ENCODE peak calls at places on chromosomes 11 and 22, in eight cellular contexts. G, K, M, L, Z, A, W and R are unnamed samples.

GRCh38 chr22:24482586-24482985 is 12.5 kb upstream of the UPB1 start:
- DNase-seq in G (no peak), K (no peak), M (no peak), L (no peak), Z (no peak), A (peak; percentile 56), W (no peak), R (no peak)

GRCh38 chr22:25930710-25931353 is 188.8 kb downstream of the MYO18B start:
- DNase-seq in G (no peak), K (no peak), M (no peak), L (no peak), Z (no peak), A (no peak), W (no peak), R (no peak)

GRCh38 chr11:132590554-132590953 is 941.7 kb downstream of the OPCML start:
- DNase-seq in G (no peak), K (no peak), M (no peak), L (no peak), Z (no peak), A (no peak), W (no peak), R (no peak)

GRCh38 chr11:133860151-133860550 is 14.8 kb upstream of the SPATA19 start:
- DNase-seq in G (no peak), K (no peak), M (no peak), L (no peak), Z (no peak), A (no peak), W (no peak), R (no peak)

GRCh38 chr11:85977751-85978160 is 91.1 kb downstream of the PICALM start:
- DNase-seq in G (no peak), K (no peak), M (no peak), L (no peak), Z (no peak), A (no peak), W (no peak), R (no peak)

GRCh38 chr11:82843057-82843795 is 57.0 kb downstream of the PRCP start:
- DNase-seq in G (no peak), K (no peak), M (no peak), L (no peak), Z (no peak), A (no peak), W (no peak), R (no peak)

GRCh38 chr22:24060375-24060788 is 49.3 kb downstream of the CABIN1 start:
- DNase-seq in G (no peak), K (no peak), M (no peak), L (no peak), Z (no peak), A (no peak), W (no peak), R (no peak)

GRCh38 chr11:6629892-6630631 is 10.8 kb upstream of the TPP1 start:
- DNase-seq in G (no peak), K (no peak), M (no peak), L (no peak), Z (no peak), A (no peak), W (no peak), R (no peak)

GRCh38 chr11:12123177-12123576 is 12.8 kb downstream of the MICAL2 start:
- DNase-seq in G (no peak), K (no peak), M (no peak), L (no peak), Z (no peak), A (no peak), W (no peak), R (no peak)

GRCh38 chr11:89491141-89491690 is at the start of gene NOX4:
- DNase-seq in G (no peak), K (no peak), M (peak; percentile 63), L (no peak), Z (no peak), A (no peak), W (no peak), R (peak; percentile 82)

GRCh38 chr11:122157540-122158173 is 41.6 kb upstream of the BLID start:
- DNase-seq in G (no peak), K (no peak), M (no peak), L (no peak), Z (no peak), A (peak; percentile 4), W (no peak), R (no peak)

GRCh38 chr11:97345031-97345430 is 955.2 kb downstream of the JRKL start:
- DNase-seq in G (no peak), K (no peak), M (no peak), L (no peak), Z (no peak), A (no peak), W (no peak), R (peak; percentile 34)

GRCh38 chr22:35322893-35323292 is 23.2 kb downstream of the TOM1 start:
- DNase-seq in G (no peak), K (no peak), M (no peak), L (no peak), Z (no peak), A (no peak), W (no peak), R (no peak)

GRCh38 chr22:46828323-46829139 is 66.1 kb downstream of the TBC1D22A start:
- DNase-seq in G (no peak), K (no peak), M (no peak), L (no peak), Z (no peak), A (no peak), W (no peak), R (no peak)

GRCh38 chr11:10208045-10208674 is 85.9 kb downstream of the SBF2 start:
- DNase-seq in G (no peak), K (no peak), M (no peak), L (no peak), Z (peak; percentile 52), A (peak; percentile 77), W (peak; percentile 80), R (peak; percentile 55)

GRCh38 chr22:37599161-37599560 is 9.5 kb upstream of the GGA1 start:
- DNase-seq in G (no peak), K (no peak), M (no peak), L (no peak), Z (no peak), A (no peak), W (peak; percentile 49), R (no peak)

GRCh38 chr11:71325418-71326327 is 73.3 kb upstream of the SHANK2 start:
- DNase-seq in G (no peak), K (no peak), M (no peak), L (no peak), Z (no peak), A (no peak), W (no peak), R (no peak)

GRCh38 chr22:43293661-43294392 is 49.3 kb downstream of the SCUBE1 start:
- DNase-seq in G (no peak), K (no peak), M (no peak), L (no peak), Z (no peak), A (no peak), W (peak; percentile 49), R (peak; percentile 75)

GRCh38 chr11:73178092-73178539 is 36.0 kb upstream of the FCHSD2 start:
- DNase-seq in G (peak; percentile 74), K (peak; percentile 24), M (peak; percentile 61), L (peak; percentile 67), Z (peak; percentile 87), A (peak; percentile 80), W (peak; percentile 93), R (peak; percentile 66)

GRCh38 chr22:39362271-39362670 is 12.5 kb downstream of the SYNGR1 start:
- DNase-seq in G (no peak), K (no peak), M (no peak), L (no peak), Z (no peak), A (no peak), W (no peak), R (no peak)

GRCh38 chr22:29040385-29041275 is 21.0 kb downstream of the C22orf31 start:
- DNase-seq in G (peak; percentile 55), K (peak; percentile 21), M (peak; percentile 74), L (peak; percentile 55), Z (peak; percentile 75), A (peak; percentile 75), W (peak; percentile 95), R (peak; percentile 70)